ENCODE peak calls at places on chromosomes 2 and 18, in six cellular contexts. One of them, this sample, is unnamed.

GRCh38 chr2:240864475-240864874 is 4.1 kb upstream of the AGXT start:
- DNase-seq in IMR-90: no peak
- DNase-seq in left lung: no peak
- DNase-seq in mammary epithelial cell: no peak
- DNase-seq in PC-3: no peak
- DNase-seq in cardiac muscle cell: no peak
- DNase-seq in this sample: no peak

GRCh38 chr2:128363991-128364390 is 45.3 kb upstream of the HS6ST1 start:
- DNase-seq in IMR-90: no peak
- DNase-seq in left lung: no peak
- DNase-seq in mammary epithelial cell: no peak
- DNase-seq in PC-3: no peak
- DNase-seq in cardiac muscle cell: no peak
- DNase-seq in this sample: no peak

GRCh38 chr18:59911600-59911999 is 11.8 kb downstream of the PMAIP1 start:
- DNase-seq in IMR-90: no peak
- DNase-seq in left lung: no peak
- DNase-seq in mammary epithelial cell: no peak
- DNase-seq in PC-3: no peak
- DNase-seq in cardiac muscle cell: no peak
- DNase-seq in this sample: no peak

GRCh38 chr2:121096611-121097010 is 188.4 kb downstream of the TFCP2L1 start:
- DNase-seq in IMR-90: no peak
- DNase-seq in left lung: no peak
- DNase-seq in mammary epithelial cell: no peak
- DNase-seq in PC-3: no peak
- DNase-seq in cardiac muscle cell: no peak
- DNase-seq in this sample: no peak

GRCh38 chr18:13775058-13775457 is 48.6 kb downstream of the RNMT start:
- DNase-seq in IMR-90: no peak
- DNase-seq in left lung: no peak
- DNase-seq in mammary epithelial cell: no peak
- DNase-seq in PC-3: no peak
- DNase-seq in cardiac muscle cell: no peak
- DNase-seq in this sample: no peak

GRCh38 chr2:177392373-177393246 is at the start of gene AGPS:
- DNase-seq in IMR-90: peak; percentile 52
- DNase-seq in left lung: peak; percentile 97
- DNase-seq in mammary epithelial cell: peak; percentile 61
- DNase-seq in PC-3: peak; percentile 77
- DNase-seq in cardiac muscle cell: peak; percentile 83
- DNase-seq in this sample: peak; percentile 84

GRCh38 chr2:197134206-197134605 is 176.4 kb downstream of the ANKRD44 start:
- DNase-seq in IMR-90: peak; percentile 64
- DNase-seq in left lung: no peak
- DNase-seq in mammary epithelial cell: no peak
- DNase-seq in PC-3: no peak
- DNase-seq in cardiac muscle cell: no peak
- DNase-seq in this sample: no peak

GRCh38 chr2:84495539-84496146 is 20.7 kb upstream of the DNAH6 start:
- DNase-seq in IMR-90: peak; percentile 78
- DNase-seq in left lung: no peak
- DNase-seq in mammary epithelial cell: peak; percentile 39
- DNase-seq in PC-3: peak; percentile 72
- DNase-seq in cardiac muscle cell: peak; percentile 73
- DNase-seq in this sample: no peak

GRCh38 chr2:85255456-85255812 is 72.4 kb downstream of the TGOLN2 start:
- DNase-seq in IMR-90: no peak
- DNase-seq in left lung: no peak
- DNase-seq in mammary epithelial cell: no peak
- DNase-seq in PC-3: no peak
- DNase-seq in cardiac muscle cell: no peak
- DNase-seq in this sample: no peak

GRCh38 chr18:49359732-49360444 is 100.6 kb downstream of the DYM start:
- DNase-seq in IMR-90: peak; percentile 90
- DNase-seq in left lung: no peak
- DNase-seq in mammary epithelial cell: peak; percentile 26
- DNase-seq in PC-3: no peak
- DNase-seq in cardiac muscle cell: no peak
- DNase-seq in this sample: no peak

GRCh38 chr2:122034797-122035196 is 279.3 kb downstream of the TSN start:
- DNase-seq in IMR-90: no peak
- DNase-seq in left lung: no peak
- DNase-seq in mammary epithelial cell: no peak
- DNase-seq in PC-3: no peak
- DNase-seq in cardiac muscle cell: peak; percentile 13
- DNase-seq in this sample: no peak

GRCh38 chr18:44841769-44842587 is 161.3 kb downstream of the SETBP1 start:
- DNase-seq in IMR-90: no peak
- DNase-seq in left lung: no peak
- DNase-seq in mammary epithelial cell: no peak
- DNase-seq in PC-3: no peak
- DNase-seq in cardiac muscle cell: no peak
- DNase-seq in this sample: no peak

GRCh38 chr2:113156278-113157107 is 17.3 kb upstream of the PSD4 start:
- DNase-seq in IMR-90: no peak
- DNase-seq in left lung: no peak
- DNase-seq in mammary epithelial cell: no peak
- DNase-seq in PC-3: peak; percentile 28
- DNase-seq in cardiac muscle cell: no peak
- DNase-seq in this sample: no peak

GRCh38 chr18:58363767-58364540 is 264.9 kb downstream of the ALPK2 start:
- DNase-seq in IMR-90: peak; percentile 70
- DNase-seq in left lung: no peak
- DNase-seq in mammary epithelial cell: peak; percentile 60
- DNase-seq in PC-3: peak; percentile 64
- DNase-seq in cardiac muscle cell: no peak
- DNase-seq in this sample: no peak

GRCh38 chr2:209472871-209473270 is 49.0 kb downstream of the MAP2 start:
- DNase-seq in IMR-90: peak; percentile 22
- DNase-seq in left lung: no peak
- DNase-seq in mammary epithelial cell: no peak
- DNase-seq in PC-3: no peak
- DNase-seq in cardiac muscle cell: no peak
- DNase-seq in this sample: no peak

GRCh38 chr2:200310545-200310971 is 4.1 kb downstream of the SPATS2L start:
- DNase-seq in IMR-90: peak; percentile 74
- DNase-seq in left lung: no peak
- DNase-seq in mammary epithelial cell: no peak
- DNase-seq in PC-3: peak; percentile 59
- DNase-seq in cardiac muscle cell: no peak
- DNase-seq in this sample: no peak

GRCh38 chr2:65033178-65033577 is 23.0 kb upstream of the CEP68 start:
- DNase-seq in IMR-90: no peak
- DNase-seq in left lung: no peak
- DNase-seq in mammary epithelial cell: no peak
- DNase-seq in PC-3: peak; percentile 39
- DNase-seq in cardiac muscle cell: no peak
- DNase-seq in this sample: no peak

GRCh38 chr18:45839415-45840395 is 14.2 kb downstream of the SIGLEC15 start:
- DNase-seq in IMR-90: peak; percentile 80
- DNase-seq in left lung: no peak
- DNase-seq in mammary epithelial cell: peak; percentile 62
- DNase-seq in PC-3: peak; percentile 62
- DNase-seq in cardiac muscle cell: peak; percentile 66
- DNase-seq in this sample: no peak

DNA sequence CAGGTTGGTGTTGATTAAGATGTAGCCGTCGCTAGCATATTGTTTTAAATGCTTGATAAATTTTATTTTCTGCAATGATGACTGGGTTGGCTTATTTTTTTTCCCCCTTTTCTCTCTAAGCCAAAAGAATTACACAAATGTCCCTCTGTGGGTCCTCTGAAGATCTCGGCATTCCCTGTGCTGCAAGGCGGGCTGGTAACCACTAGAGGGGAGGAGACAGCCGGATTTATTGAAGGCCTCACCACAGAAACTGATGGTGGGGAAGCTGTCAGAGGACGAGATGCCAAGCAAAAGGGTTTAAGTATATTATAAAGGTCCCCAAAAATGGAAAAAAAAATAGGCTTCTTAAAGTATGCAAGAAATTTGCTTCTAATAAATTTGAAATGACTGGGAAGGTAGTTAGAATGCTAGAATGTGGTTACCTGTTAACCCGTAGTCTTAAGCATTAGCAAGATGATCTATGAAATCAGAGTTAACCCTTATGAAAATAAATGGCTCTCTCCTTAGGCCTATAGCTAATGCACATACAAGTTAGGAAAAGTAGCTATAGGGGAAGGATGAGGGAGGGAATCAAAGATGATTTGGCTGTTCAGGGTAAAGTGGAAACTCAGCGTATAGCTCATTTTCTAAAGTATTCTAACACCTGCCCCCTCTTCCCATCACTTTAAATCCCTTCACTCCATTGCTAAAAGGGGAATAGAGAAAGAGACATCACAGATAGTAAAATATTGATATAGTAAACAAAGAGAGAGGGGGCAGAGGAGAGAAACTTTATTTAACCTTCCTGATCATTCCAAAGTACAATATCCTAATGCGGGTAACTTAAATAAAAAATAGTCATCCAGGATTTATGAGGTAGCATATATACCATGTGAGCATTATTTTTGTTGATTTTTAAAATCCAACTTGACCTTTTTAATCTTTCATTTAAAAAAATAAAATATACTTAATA is 894.5 kb upstream of the POU3F3 start:
- DNase-seq in IMR-90: no peak
- DNase-seq in left lung: peak; percentile 9
- DNase-seq in mammary epithelial cell: no peak
- DNase-seq in PC-3: peak; percentile 48
- DNase-seq in cardiac muscle cell: peak; percentile 71
- DNase-seq in this sample: no peak
- TF ChIP-seq CTCF in IMR-90: no peak
- TF ChIP-seq CTCF in left lung: no peak
- TF ChIP-seq CTCF in mammary epithelial cell: peak; percentile 26
- TF ChIP-seq CTCF in PC-3: peak; percentile 73
- TF ChIP-seq CTCF in cardiac muscle cell: no peak
- TF ChIP-seq CTCF in this sample: no peak

DNA sequence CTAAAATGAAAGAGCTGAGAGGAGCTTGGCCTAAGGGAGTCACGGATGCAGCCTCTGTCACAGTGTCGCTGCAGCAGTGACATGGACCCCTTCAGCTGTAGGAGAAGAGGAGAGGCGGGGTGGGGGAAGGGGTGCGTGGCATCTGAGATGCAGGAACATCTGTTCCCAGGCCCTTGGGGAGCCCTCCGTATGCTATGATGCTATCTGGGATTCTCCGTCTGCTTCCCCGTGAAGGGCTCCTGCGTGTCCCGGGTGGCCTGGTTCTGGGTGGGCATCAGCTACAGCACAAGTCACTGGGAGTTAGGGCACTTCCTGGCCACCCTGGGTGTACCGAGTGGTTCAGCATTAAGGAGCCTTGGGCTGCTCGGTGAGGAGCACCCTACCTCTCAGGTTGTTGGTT is 35.6 kb upstream of the B3GNT7 start:
- DNase-seq in IMR-90: no peak
- DNase-seq in left lung: no peak
- DNase-seq in mammary epithelial cell: no peak
- DNase-seq in PC-3: no peak
- DNase-seq in cardiac muscle cell: no peak
- DNase-seq in this sample: no peak
- H3K4me1 ChIP-seq in IMR-90: peaks cover 3% of the 10 kb centered on the region
- H3K4me1 ChIP-seq in left lung: peaks cover 26% of the 10 kb centered on the region
- H3K4me1 ChIP-seq in mammary epithelial cell: peaks cover 4% of the 10 kb centered on the region
- H3K4me1 ChIP-seq in PC-3: peaks cover 16% of the 10 kb centered on the region
- H3K4me1 ChIP-seq in cardiac muscle cell: peaks cover 13% of the 10 kb centered on the region
- H3K4me1 ChIP-seq in this sample: peaks cover 5% of the 10 kb centered on the region

GRCh38 chr2:7025098-7025497 is 107.9 kb downstream of the RNF144A start:
- DNase-seq in IMR-90: no peak
- DNase-seq in left lung: no peak
- DNase-seq in mammary epithelial cell: no peak
- DNase-seq in PC-3: no peak
- DNase-seq in cardiac muscle cell: no peak
- DNase-seq in this sample: no peak
- H3K27ac ChIP-seq in IMR-90: no peak overlapping the region
- H3K27ac ChIP-seq in left lung: no peak overlapping the region
- H3K27ac ChIP-seq in mammary epithelial cell: no peak overlapping the region
- H3K27ac ChIP-seq in PC-3: no peak overlapping the region
- H3K27ac ChIP-seq in cardiac muscle cell: no peak overlapping the region
- H3K27ac ChIP-seq in this sample: no peak overlapping the region

GRCh38 chr2:69119541-69119940 is 106.6 kb downstream of the ANTXR1 start:
- DNase-seq in IMR-90: no peak
- DNase-seq in left lung: no peak
- DNase-seq in mammary epithelial cell: no peak
- DNase-seq in PC-3: no peak
- DNase-seq in cardiac muscle cell: peak; percentile 30
- DNase-seq in this sample: no peak

GRCh38 chr2:69119104-69119503 is 106.1 kb downstream of the ANTXR1 start:
- DNase-seq in IMR-90: no peak
- DNase-seq in left lung: no peak
- DNase-seq in mammary epithelial cell: no peak
- DNase-seq in PC-3: no peak
- DNase-seq in cardiac muscle cell: no peak
- DNase-seq in this sample: peak; percentile 69

GRCh38 chr2:69116438-69116837 is 103.5 kb downstream of the ANTXR1 start:
- DNase-seq in IMR-90: peak; percentile 50
- DNase-seq in left lung: no peak
- DNase-seq in mammary epithelial cell: no peak
- DNase-seq in PC-3: no peak
- DNase-seq in cardiac muscle cell: no peak
- DNase-seq in this sample: no peak

GRCh38 chr2:69122271-69122670 is 109.3 kb downstream of the ANTXR1 start:
- DNase-seq in IMR-90: peak; percentile 84
- DNase-seq in left lung: no peak
- DNase-seq in mammary epithelial cell: peak; percentile 53
- DNase-seq in PC-3: peak; percentile 48
- DNase-seq in cardiac muscle cell: no peak
- DNase-seq in this sample: no peak

GRCh38 chr2:69118609-69119008 is 105.6 kb downstream of the ANTXR1 start:
- DNase-seq in IMR-90: peak; percentile 54
- DNase-seq in left lung: no peak
- DNase-seq in mammary epithelial cell: no peak
- DNase-seq in PC-3: no peak
- DNase-seq in cardiac muscle cell: no peak
- DNase-seq in this sample: peak; percentile 66
- TF ChIP-seq CTCF in IMR-90: no peak
- TF ChIP-seq CTCF in left lung: no peak
- TF ChIP-seq CTCF in mammary epithelial cell: no peak
- TF ChIP-seq CTCF in PC-3: no peak
- TF ChIP-seq CTCF in cardiac muscle cell: no peak
- TF ChIP-seq CTCF in this sample: no peak

This sample was measured in ascending aorta.